ENCODE peak calls at places on chromosomes 3 and 15, in six cellular contexts. W is Peyer's patch, F is IMR-90, R is fibroblast of pulmonary artery, N is ovary, X is NB4. M is an unnamed sample.

GRCh38 chr15:69036856-69037255 is 22.4 kb downstream of the NOX5 start:
- DNase-seq in W (no peak), F (no peak), R (no peak), N (no peak), X (no peak), M (no peak)

GRCh38 chr3:116474356-116475200 is 29.3 kb upstream of the LSAMP start:
- DNase-seq in W (no peak), F (peak), R (no peak), N (no peak), X (no peak), M (no peak)

GRCh38 chr3:111277226-111277625 is 205.6 kb downstream of the NECTIN3 start:
- DNase-seq in W (no peak), F (peak), R (peak), N (no peak), X (peak), M (peak)

GRCh38 chr15:71199384-71200351 is 84.4 kb downstream of the THSD4 start:
- DNase-seq in W (no peak), F (peak), R (no peak), N (no peak), X (peak), M (peak)

GRCh38 chr3:62686486-62686885 is 188.7 kb downstream of the CADPS start:
- DNase-seq in W (no peak), F (no peak), R (peak), N (no peak), X (no peak), M (no peak)

GRCh38 chr15:71807691-71808091 is 2.7 kb upstream of the NR2E3 start:
- DNase-seq in W (no peak), F (peak), R (peak), N (no peak), X (no peak), M (no peak)

GRCh38 chr3:123390865-123391613 is 57.9 kb downstream of the ADCY5 start:
- DNase-seq in W (no peak), F (no peak), R (no peak), N (peak), X (no peak), M (no peak)

GRCh38 chr15:79192462-79193036 is 90.0 kb upstream of the ANKRD34C start:
- DNase-seq in W (no peak), F (peak), R (no peak), N (no peak), X (no peak), M (no peak)

GRCh38 chr3:56788506-56788905 is 13.2 kb downstream of the ARHGEF3 start:
- DNase-seq in W (no peak), F (no peak), R (no peak), N (no peak), X (no peak), M (no peak)

GRCh38 chr15:41990243-41990605 is 17.9 kb upstream of the EHD4 start:
- DNase-seq in W (no peak), F (no peak), R (no peak), N (no peak), X (no peak), M (no peak)

GRCh38 chr3:112437146-112438022 is 61.9 kb downstream of the BTLA start:
- DNase-seq in W (no peak), F (peak), R (peak), N (no peak), X (peak), M (peak)

GRCh38 chr3:171649282-171649681 is 161.0 kb downstream of the PLD1 start:
- DNase-seq in W (no peak), F (no peak), R (no peak), N (no peak), X (no peak), M (no peak)

GRCh38 chr3:167078070-167078622 is 302.0 kb downstream of the ZBBX start:
- DNase-seq in W (no peak), F (no peak), R (no peak), N (no peak), X (no peak), M (no peak)

GRCh38 chr3:196634851-196635250 is 4.6 kb upstream of the NRROS start:
- DNase-seq in W (no peak), F (no peak), R (no peak), N (no peak), X (peak), M (no peak)

GRCh38 chr15:33968224-33968623 is at the start of gene CHRM5:
- DNase-seq in W (no peak), F (no peak), R (no peak), N (no peak), X (no peak), M (no peak)

GRCh38 chr3:46082021-46082420 is 54.7 kb upstream of the XCR1 start:
- DNase-seq in W (no peak), F (no peak), R (no peak), N (no peak), X (no peak), M (no peak)

GRCh38 chr15:64855206-64856000 is 13.7 kb downstream of the PLEKHO2 start:
- DNase-seq in W (no peak), F (peak), R (peak), N (no peak), X (no peak), M (no peak)

GRCh38 chr3:5194801-5195509 is 7.4 kb downstream of the EDEM1 start:
- DNase-seq in W (no peak), F (peak), R (peak), N (no peak), X (peak), M (peak)

GRCh38 chr3:191728186-191728585 is 267.2 kb downstream of the PYDC2 start:
- DNase-seq in W (no peak), F (no peak), R (no peak), N (no peak), X (no peak), M (no peak)

GRCh38 chr3:170222647-170223541 is 670 bp downstream of the PRKCI start:
- DNase-seq in W (no peak), F (peak), R (peak), N (peak), X (peak), M (peak)

GRCh38 chr3:69433938-69434263 is 48.0 kb upstream of the FRMD4B start:
- DNase-seq in W (no peak), F (peak), R (no peak), N (no peak), X (no peak), M (no peak)

GRCh38 chr3:62600033-62600432 is 226.7 kb upstream of the FEZF2 start:
- DNase-seq in W (no peak), F (no peak), R (no peak), N (no peak), X (no peak), M (no peak)

GRCh38 chr3:128113817-128114794 is 9.5 kb downstream of the RUVBL1 start:
- DNase-seq in W (no peak), F (no peak), R (no peak), N (no peak), X (no peak), M (no peak)

GRCh38 chr3:197308591-197308990 is 10.2 kb upstream of the DLG1 start:
- DNase-seq in W (no peak), F (peak), R (peak), N (no peak), X (no peak), M (no peak)

GRCh38 chr3:136476280-136476679 is 226.1 kb downstream of the PCCB start:
- DNase-seq in W (no peak), F (no peak), R (no peak), N (no peak), X (no peak), M (no peak)

GRCh38 chr15:51931016-51931415 is 40.6 kb downstream of the LEO1 start:
- DNase-seq in W (no peak), F (no peak), R (no peak), N (no peak), X (no peak), M (no peak)

GRCh38 chr15:77774350-77774749 is 141.6 kb upstream of the LINGO1 start:
- DNase-seq in W (no peak), F (no peak), R (no peak), N (no peak), X (no peak), M (no peak)

GRCh38 chr3:190855151-190855550 is 7.3 kb downstream of the GMNC start:
- DNase-seq in W (no peak), F (no peak), R (no peak), N (no peak), X (no peak), M (no peak)

GRCh38 chr15:39501366-39501765 is 79.5 kb upstream of the THBS1 start:
- DNase-seq in W (no peak), F (peak), R (no peak), N (no peak), X (no peak), M (no peak)

DNA sequence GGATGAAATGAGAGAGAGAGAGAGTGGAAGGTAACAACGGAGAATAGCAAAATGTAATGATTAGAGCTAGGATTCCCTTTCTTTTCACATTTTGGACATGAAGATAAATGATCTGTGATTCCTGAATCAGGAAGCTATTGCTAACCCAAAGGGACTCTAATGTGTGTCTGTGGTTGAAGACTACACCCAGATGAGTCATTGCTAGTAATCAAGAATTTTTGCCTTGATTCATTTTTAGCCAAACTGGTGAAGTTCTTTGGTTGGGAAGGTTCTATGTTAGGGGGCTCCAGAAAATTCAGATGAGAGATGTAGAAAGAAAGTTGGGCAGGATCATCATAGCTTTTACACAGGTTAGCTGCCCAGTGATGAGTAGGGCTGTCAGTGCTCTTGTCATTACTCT is 116.4 kb downstream of the DUT start:
- DNase-seq in W (no peak), F (peak), R (peak), N (no peak), X (no peak), M (no peak)
- H3K4me3 ChIP-seq in W (no peak), F (no peak), R (no peak), N (no peak), X (no peak), M (no peak)

DNA sequence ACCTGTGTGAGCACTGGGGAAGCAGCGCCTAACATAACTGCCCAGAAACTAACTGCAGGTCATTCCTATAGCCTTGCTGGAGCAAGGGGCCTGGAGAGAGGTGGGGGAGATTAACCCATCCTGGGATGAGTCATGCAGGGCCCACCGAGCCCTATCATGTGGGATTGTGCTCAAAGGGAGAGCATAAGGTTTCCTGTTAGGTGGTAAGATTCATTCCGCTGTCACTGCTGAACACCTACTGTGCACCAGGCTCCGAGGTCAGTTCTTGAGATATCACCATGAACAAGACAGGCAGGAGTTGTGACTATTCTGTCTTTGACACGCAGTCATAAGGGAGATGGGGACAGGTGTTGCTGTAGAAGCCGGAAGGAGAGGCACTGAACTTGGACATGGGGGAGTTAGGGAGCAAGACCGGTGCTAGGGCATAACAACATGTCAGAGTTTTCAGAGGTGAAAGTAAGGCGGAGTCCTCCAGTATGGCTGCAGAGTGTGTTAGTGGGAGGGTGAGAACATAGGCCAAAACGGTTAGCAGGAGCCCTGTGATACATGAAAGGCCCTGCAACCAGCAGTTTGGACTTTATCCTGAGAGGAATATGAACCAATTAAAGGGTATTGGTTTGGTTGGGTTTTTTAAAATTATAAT is 2.4 kb downstream of the SLC25A38 start:
- DNase-seq in W (no peak), F (no peak), R (no peak), N (no peak), X (peak), M (no peak)
- H3K4me3 ChIP-seq in W (no peak), F (no peak), R (no peak), N (no peak), X (peak), M (no peak)

DNA sequence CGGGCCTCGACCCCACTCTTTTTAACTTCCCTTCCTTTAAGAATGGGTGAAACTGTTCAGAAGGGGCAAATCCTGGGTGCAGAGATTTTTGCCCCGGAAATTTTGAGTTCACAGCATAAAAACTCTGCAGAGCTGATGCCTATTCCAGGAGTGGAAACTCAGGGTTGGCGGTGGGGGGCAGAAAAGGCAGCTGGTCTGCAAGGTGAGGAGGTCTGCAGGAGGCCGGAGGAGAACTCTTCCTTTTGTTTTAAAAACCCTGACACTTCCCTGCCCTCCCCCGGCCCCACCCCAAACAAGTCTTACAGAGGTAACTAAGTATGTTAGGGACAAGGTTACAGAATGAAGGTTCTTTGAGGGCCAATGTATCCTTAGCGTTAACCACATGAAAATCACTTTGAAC is 276.5 kb upstream of the NR2F2 start:
- DNase-seq in W (no peak), F (no peak), R (no peak), N (no peak), X (no peak), M (no peak)
- H3K4me3 ChIP-seq in W (no peak), F (no peak), R (no peak), N (peak), X (no peak), M (no peak)

DNA sequence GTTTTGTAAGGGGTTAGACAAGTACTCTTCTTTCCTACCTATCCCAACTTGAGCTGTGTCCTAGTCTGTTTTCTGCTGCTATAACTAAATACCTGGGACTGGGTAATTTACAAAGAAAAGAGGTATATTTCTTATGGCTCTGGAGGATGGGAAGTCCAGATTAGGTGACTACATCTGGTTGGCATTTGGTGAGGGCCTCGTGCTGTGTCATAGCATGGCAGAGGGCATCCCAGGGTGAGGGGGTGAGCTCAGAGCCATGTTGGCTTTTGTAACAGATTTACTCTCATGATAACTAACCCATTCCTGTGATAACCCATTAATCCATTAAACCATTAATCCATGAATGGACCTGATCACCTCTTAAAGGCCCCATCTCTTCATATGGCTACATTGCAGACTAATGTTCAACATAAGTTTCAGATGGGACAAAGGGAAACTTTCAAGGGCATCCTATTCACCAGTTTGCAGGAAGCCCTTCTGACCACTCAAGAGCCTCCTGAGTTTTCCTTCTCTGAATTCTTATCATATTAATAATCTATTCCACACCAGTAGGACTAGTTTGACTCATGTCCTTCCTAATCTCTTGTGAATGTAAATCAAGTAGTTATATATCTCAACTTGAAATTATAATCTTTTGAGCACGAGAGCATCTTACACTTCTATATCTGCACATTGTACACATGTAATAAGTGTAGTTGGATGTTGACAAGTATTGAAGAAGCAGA is 185.7 kb upstream of the ZPLD1 start:
- DNase-seq in W (no peak), F (no peak), R (no peak), N (no peak), X (no peak), M (no peak)
- H3K4me3 ChIP-seq in W (no peak), F (no peak), R (no peak), N (no peak), X (no peak), M (no peak)

DNA sequence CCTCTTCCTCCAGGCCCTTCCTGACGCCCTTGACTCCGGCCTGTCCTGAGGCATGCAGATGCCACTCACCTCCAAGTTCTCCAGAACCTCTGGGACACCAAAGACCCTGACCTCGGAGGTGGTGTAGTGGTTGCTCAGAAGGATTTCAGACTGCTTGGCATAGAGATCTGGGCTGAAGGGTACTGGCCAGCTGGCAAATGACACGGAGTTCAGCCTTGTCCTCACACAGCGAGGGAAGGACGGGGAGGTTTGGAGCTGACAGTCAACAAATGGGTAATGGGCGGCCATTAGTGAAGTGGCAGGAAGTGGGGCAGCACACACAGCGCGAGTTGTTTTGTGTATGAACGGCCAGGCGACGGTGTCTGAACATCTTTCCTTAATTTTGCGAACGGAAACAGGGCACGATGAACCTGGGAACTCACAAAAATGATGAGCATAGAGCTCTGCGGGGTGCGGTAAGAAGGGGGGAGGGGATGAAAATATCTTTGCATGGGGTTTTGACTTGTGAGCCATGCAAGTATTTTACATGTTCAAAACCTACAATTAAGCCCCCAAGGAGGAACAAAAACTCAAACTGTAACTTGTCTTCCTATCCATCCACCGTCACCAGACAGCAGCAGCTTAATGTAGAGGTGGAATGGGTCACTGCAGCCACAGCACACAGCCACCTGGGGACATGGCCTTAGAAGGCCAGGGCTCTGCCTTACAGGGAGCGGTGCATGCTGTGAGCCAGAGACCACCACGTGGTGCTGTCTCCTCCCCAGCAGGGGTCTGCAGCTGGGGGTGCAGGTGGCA is 43.6 kb upstream of the RPL32 start:
- DNase-seq in W (no peak), F (no peak), R (no peak), N (no peak), X (no peak), M (no peak)
- H3K4me3 ChIP-seq in W (no peak), F (no peak), R (no peak), N (no peak), X (no peak), M (no peak)

GRCh38 chr3:141795719-141796435 is 32.7 kb downstream of the GRK7 start:
- DNase-seq in W (no peak), F (no peak), R (peak), N (no peak), X (peak), M (no peak)

GRCh38 chr3:141796436-141797166 is 33.4 kb downstream of the GRK7 start:
- DNase-seq in W (no peak), F (no peak), R (no peak), N (no peak), X (peak), M (no peak)

GRCh38 chr3:141798455-141798854 is 35.2 kb downstream of the GRK7 start:
- DNase-seq in W (no peak), F (no peak), R (peak), N (peak), X (peak), M (no peak)

GRCh38 chr3:141797819-141798405 is 34.7 kb downstream of the GRK7 start:
- DNase-seq in W (no peak), F (no peak), R (no peak), N (no peak), X (no peak), M (no peak)

DNA sequence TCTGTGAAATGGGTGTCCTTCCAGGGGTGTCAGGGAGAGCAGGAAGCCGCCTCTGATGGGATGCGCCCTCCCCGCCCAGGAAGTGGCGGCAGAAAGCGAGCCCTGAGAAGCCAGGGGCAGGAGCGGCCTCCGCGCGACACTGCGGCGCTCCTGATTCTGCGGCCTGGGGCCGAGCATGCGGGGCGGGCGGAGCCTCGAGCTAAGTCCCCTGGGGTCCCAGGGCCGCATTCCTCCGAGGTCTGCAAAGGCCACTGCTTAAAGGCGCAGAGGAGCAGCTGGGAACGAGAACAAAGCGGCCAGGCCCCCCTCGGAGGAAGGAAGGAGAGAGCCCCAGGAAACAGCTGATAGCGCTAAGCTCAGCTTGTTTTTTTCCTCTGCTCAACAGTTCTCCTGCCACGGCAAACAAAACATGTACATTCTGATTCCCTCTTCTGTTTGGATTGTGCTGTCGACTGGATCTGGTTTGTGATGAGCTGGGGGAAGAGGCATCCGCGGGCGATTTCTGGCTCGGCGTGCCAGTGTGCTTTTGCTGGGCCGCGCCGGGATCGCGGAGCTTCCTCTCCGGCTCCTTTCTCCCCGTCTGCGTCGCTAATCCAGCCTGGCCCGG is 34.1 kb downstream of the GRK7 start:
- DNase-seq in W (peak), F (peak), R (peak), N (peak), X (peak), M (peak)
- H3K4me3 ChIP-seq in W (peak), F (peak), R (peak), N (peak), X (peak), M (peak)

GRCh38 chr3:147392083-147392916 is 14.0 kb downstream of the ZIC4 start:
- DNase-seq in W (no peak), F (no peak), R (no peak), N (no peak), X (no peak), M (peak)
- H3K4me3 ChIP-seq in W (no peak), F (no peak), R (no peak), N (no peak), X (no peak), M (peak)

M was measured in brain microvascular endothelial cell.